ENCODE peak calls at places on chromosomes 6 and 20, in ten cellular contexts. F, K, U, S, W, B, M, L, N and H are unnamed samples.

GRCh38 chr6:68559716-68560115 is 75.4 kb upstream of the ADGRB3 start:
- DNase-seq in B (no peak), S (peak), L (no peak), K (peak), U (no peak), N (no peak), W (no peak), M (no peak), F (no peak), H (no peak)

GRCh38 chr6:162572240-162572639 is 155.3 kb downstream of the PRKN start:
- DNase-seq in W (no peak), F (no peak), S (no peak), U (no peak), N (no peak), L (no peak), M (no peak), K (no peak), B (no peak), H (no peak)

GRCh38 chr6:157219201-157220200 is 103.8 kb downstream of the TMEM242 start:
- DNase-seq in N (no peak), B (peak), U (no peak), M (no peak), L (no peak), F (no peak), W (peak), K (no peak), S (peak), H (no peak)

GRCh38 chr6:106165885-106166485 is 79.8 kb downstream of the PRDM1 start:
- DNase-seq in M (no peak), F (no peak), K (no peak), S (peak), U (no peak), N (no peak), L (no peak), W (no peak), B (no peak), H (no peak)

GRCh38 chr6:111337715-111338333 is 145.2 kb downstream of the REV3L start:
- DNase-seq in M (no peak), K (no peak), L (no peak), F (no peak), B (no peak), S (no peak), W (no peak), U (no peak), N (no peak), H (no peak)

GRCh38 chr20:61918548-61918947 is 147.1 kb downstream of the TAF4 start:
- DNase-seq in L (no peak), F (no peak), S (no peak), N (no peak), U (no peak), M (no peak), W (peak), B (no peak), K (no peak), H (no peak)

GRCh38 chr20:945841-946240 is 29.7 kb upstream of the ANGPT4 start:
- DNase-seq in S (no peak), M (no peak), W (no peak), B (no peak), U (no peak), N (no peak), K (no peak), L (no peak), F (no peak), H (no peak)

GRCh38 chr6:118810420-118811027 is 83.4 kb upstream of the ASF1A start:
- DNase-seq in L (peak), F (no peak), S (no peak), M (no peak), W (no peak), U (no peak), B (no peak), K (no peak), N (peak), H (peak)

GRCh38 chr6:134896881-134897280 is 53.0 kb downstream of the ALDH8A1 start:
- DNase-seq in B (no peak), F (no peak), N (no peak), M (no peak), S (no peak), L (no peak), W (no peak), U (no peak), K (no peak), H (no peak)

GRCh38 chr6:128882991-128883571 is at the start of gene LAMA2:
- DNase-seq in L (no peak), M (no peak), S (peak), N (no peak), W (peak), B (peak), U (peak), K (no peak), F (peak), H (peak)

GRCh38 chr20:24960302-24960801 is 11.3 kb downstream of the CST7 start:
- DNase-seq in M (no peak), K (no peak), U (no peak), S (no peak), B (no peak), L (no peak), N (no peak), F (no peak), W (no peak), H (peak)

GRCh38 chr20:63403403-63404105 is 42.4 kb upstream of the CHRNA4 start:
- DNase-seq in B (no peak), N (no peak), L (no peak), M (no peak), S (no peak), U (no peak), K (no peak), F (no peak), W (no peak), H (no peak)